ENCODE peak calls at places on chromosomes 12 and 14, in ten cellular contexts. X, R, F, Y, U, H, L, O, K and M are unnamed samples.

GRCh38 chr12:124453419-124454351 is 113.7 kb downstream of the NCOR2 start:
- DNase-seq in X (peak; percentile 69), R (peak; percentile 86), F (no peak), Y (peak; percentile 63), U (no peak), H (peak; percentile 27), L (peak; percentile 74), O (peak; percentile 91), K (peak; percentile 91), M (peak; percentile 58)

GRCh38 chr12:78146365-78146772 is 315.7 kb downstream of the NAV3 start:
- DNase-seq in X (peak; percentile 64), R (no peak), F (peak; percentile 13), Y (no peak), U (peak; percentile 13), H (no peak), L (peak; percentile 61), O (no peak), K (no peak), M (no peak)

GRCh38 chr12:19643635-19644034 is 204.3 kb downstream of the AEBP2 start:
- DNase-seq in X (no peak), R (no peak), F (peak; percentile 3), Y (no peak), U (peak; percentile 95), H (no peak), L (no peak), O (no peak), K (no peak), M (no peak)

GRCh38 chr12:92987846-92988621 is 58.9 kb upstream of the EEA1 start:
- DNase-seq in X (peak; percentile 80), R (peak; percentile 25), F (no peak), Y (no peak), U (no peak), H (no peak), L (peak; percentile 89), O (peak; percentile 69), K (peak; percentile 6), M (no peak)

GRCh38 chr12:47863467-47863866 is 41.3 kb downstream of the VDR start:
- DNase-seq in X (no peak), R (no peak), F (no peak), Y (no peak), U (no peak), H (no peak), L (no peak), O (no peak), K (no peak), M (no peak)

GRCh38 chr12:82383930-82384513 is 25.7 kb downstream of the METTL25 start:
- DNase-seq in X (peak; percentile 66), R (no peak), F (no peak), Y (no peak), U (no peak), H (no peak), L (peak; percentile 10), O (no peak), K (no peak), M (no peak)

GRCh38 chr12:42145197-42145549 is 499 bp upstream of the GXYLT1 start:
- DNase-seq in X (no peak), R (no peak), F (peak; percentile 41), Y (no peak), U (no peak), H (no peak), L (peak; percentile 16), O (no peak), K (no peak), M (no peak)

GRCh38 chr14:96016761-96017160 is 22.4 kb upstream of the C14orf132 start:
- DNase-seq in X (no peak), R (no peak), F (no peak), Y (no peak), U (no peak), H (no peak), L (no peak), O (no peak), K (no peak), M (no peak)

GRCh38 chr14:55802986-55803431 is 223.0 kb downstream of the KTN1 start:
- DNase-seq in X (no peak), R (no peak), F (peak; percentile 38), Y (no peak), U (no peak), H (no peak), L (no peak), O (no peak), K (no peak), M (no peak)

GRCh38 chr14:42149609-42150261 is 543.1 kb downstream of the LRFN5 start:
- DNase-seq in X (peak; percentile 57), R (no peak), F (no peak), Y (no peak), U (no peak), H (no peak), L (no peak), O (no peak), K (no peak), M (no peak)
- H3K4me3 ChIP-seq in X (peak overlapping the region; percentile 13), R (no peak overlapping the region), F (no peak overlapping the region), Y (no peak overlapping the region), U (no peak overlapping the region), H (no peak overlapping the region), L (no peak overlapping the region), O (no peak overlapping the region), K (no peak overlapping the region), M (no peak overlapping the region)

GRCh38 chr14:75823334-75823733 is 158.5 kb downstream of the TGFB3 start:
- DNase-seq in X (no peak), R (no peak), F (no peak), Y (peak; percentile 57), U (no peak), H (no peak), L (no peak), O (no peak), K (no peak), M (no peak)

GRCh38 chr14:75822522-75823288 is 159.1 kb downstream of the TGFB3 start:
- DNase-seq in X (no peak), R (no peak), F (no peak), Y (no peak), U (no peak), H (no peak), L (no peak), O (no peak), K (no peak), M (no peak)

GRCh38 chr14:75824328-75824727 is 157.5 kb downstream of the TGFB3 start:
- DNase-seq in X (no peak), R (no peak), F (no peak), Y (no peak), U (no peak), H (no peak), L (no peak), O (no peak), K (no peak), M (no peak)

GRCh38 chr14:75820761-75821160 is 159.7 kb downstream of the TTLL5 start:
- DNase-seq in X (no peak), R (no peak), F (no peak), Y (no peak), U (no peak), H (no peak), L (no peak), O (no peak), K (no peak), M (no peak)

DNA sequence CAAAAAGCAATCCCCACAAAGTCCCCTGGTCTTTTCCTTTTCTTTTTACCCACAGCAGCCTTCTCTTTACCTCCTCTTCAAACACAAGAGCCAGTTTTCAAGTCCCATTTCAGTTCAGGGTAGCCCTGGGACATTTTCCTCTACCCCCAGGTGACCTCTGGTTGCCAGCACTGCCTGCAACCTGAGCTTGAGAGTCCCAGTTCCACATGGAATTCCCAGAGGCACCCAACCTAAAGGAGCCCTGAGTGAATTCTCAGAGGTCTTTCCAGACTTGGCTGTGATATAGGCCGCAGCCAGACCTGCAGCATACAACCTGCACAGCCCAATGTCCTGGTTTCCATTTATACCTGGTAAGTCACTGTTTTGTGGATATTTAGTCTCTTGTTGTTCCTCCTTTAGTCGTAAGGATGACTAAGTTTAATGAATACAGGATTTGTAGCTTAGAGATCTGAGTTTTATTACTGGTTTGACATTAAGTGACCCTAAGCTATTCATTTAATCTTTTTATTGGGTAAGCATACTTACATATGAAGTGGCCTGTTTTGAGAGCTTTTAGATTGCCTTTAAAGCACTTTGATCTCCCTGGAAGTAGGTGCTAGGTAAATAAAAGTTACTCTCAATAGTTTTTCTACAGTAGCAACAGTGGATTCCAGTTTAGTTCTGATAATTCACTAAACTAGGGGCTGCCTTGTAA is 159.8 kb downstream of the TGFB3 start:
- DNase-seq in X (no peak), R (no peak), F (no peak), Y (no peak), U (no peak), H (no peak), L (no peak), O (no peak), K (no peak), M (no peak)
- H3K4me1 ChIP-seq in X (no peaks in the 10 kb centered on the region), R (peaks cover 43% of the 10 kb centered on the region), F (no peaks in the 10 kb centered on the region), Y (peaks cover 22% of the 10 kb centered on the region), U (no peaks in the 10 kb centered on the region), H (peaks cover 28% of the 10 kb centered on the region), L (no peaks in the 10 kb centered on the region), O (no peaks in the 10 kb centered on the region), K (peaks cover 38% of the 10 kb centered on the region), M (no peaks in the 10 kb centered on the region)

GRCh38 chr12:10214877-10215267 is 2.2 kb downstream of the GABARAPL1 start:
- DNase-seq in X (no peak), R (no peak), F (peak; percentile 43), Y (no peak), U (no peak), H (no peak), L (no peak), O (no peak), K (no peak), M (no peak)

GRCh38 chr12:10214131-10214876 is 1.6 kb downstream of the GABARAPL1 start:
- DNase-seq in X (no peak), R (no peak), F (peak; percentile 6), Y (no peak), U (no peak), H (no peak), L (no peak), O (no peak), K (no peak), M (no peak)

GRCh38 chr12:10213168-10214130 is 772 bp downstream of the GABARAPL1 start:
- DNase-seq in X (no peak), R (peak; percentile 74), F (peak; percentile 80), Y (peak; percentile 74), U (peak; percentile 52), H (peak; percentile 65), L (peak; percentile 74), O (peak; percentile 88), K (peak; percentile 86), M (peak; percentile 88)

GRCh38 chr12:10218021-10218420 is 5.3 kb downstream of the GABARAPL1 start:
- DNase-seq in X (no peak), R (no peak), F (peak; percentile 21), Y (no peak), U (no peak), H (no peak), L (no peak), O (no peak), K (no peak), M (no peak)

DNA sequence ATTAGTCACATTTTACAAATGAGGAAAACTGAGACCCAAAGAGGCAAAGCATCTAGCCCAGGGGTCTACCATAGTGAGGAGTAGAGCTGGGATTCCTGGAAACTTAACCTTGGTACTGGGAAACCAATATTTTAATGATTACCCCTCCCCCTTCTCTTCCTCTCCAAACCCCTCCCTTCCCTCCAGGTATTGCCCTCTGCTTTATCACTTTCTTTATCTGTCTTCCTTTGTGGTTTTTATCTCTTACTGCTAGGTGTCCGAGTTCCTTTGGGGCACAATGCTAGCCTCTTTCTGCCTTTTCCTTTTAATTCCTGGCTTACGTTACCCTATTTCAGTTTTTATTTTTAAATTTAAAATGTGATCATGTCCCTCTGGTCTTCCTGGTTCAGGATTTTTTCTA is 2.8 kb downstream of the GABARAPL1 start:
- DNase-seq in X (no peak), R (no peak), F (peak; percentile 28), Y (no peak), U (no peak), H (no peak), L (no peak), O (no peak), K (no peak), M (no peak)
- H3K4me3 ChIP-seq in X (no peak overlapping the region), R (peak overlapping the region; percentile 84), F (no peak overlapping the region), Y (peak overlapping the region; percentile 91), U (no peak overlapping the region), H (no peak overlapping the region), L (peak overlapping the region; percentile 98), O (no peak overlapping the region), K (peak overlapping the region; percentile 87), M (no peak overlapping the region)

GRCh38 chr12:52180971-52181628 is 10.7 kb downstream of the KRT80 start:
- DNase-seq in X (no peak), R (no peak), F (no peak), Y (no peak), U (no peak), H (no peak), L (no peak), O (no peak), K (no peak), M (no peak)
- H3K4me1 ChIP-seq in X (no peaks in the 10 kb centered on the region), R (peaks cover 68% of the 10 kb centered on the region), F (no peaks in the 10 kb centered on the region), Y (no peaks in the 10 kb centered on the region), U (peaks cover 51% of the 10 kb centered on the region), H (no peaks in the 10 kb centered on the region), L (no peaks in the 10 kb centered on the region), O (no peaks in the 10 kb centered on the region), K (peaks cover 3% of the 10 kb centered on the region), M (no peaks in the 10 kb centered on the region)